ENCODE peak calls at places on chromosomes 6 and 20, in four cellular contexts. C is choroid plexus epithelial cell, N is mucosa of descending colon, D is fibroblast of the aortic adventitia. F is an unnamed sample.

GRCh38 chr6:34386316-34387137 is 5.9 kb downstream of the NUDT3 start:
- DNase-seq in C (peak), N (no peak), D (peak), F (peak)

GRCh38 chr6:157596886-157597285 is 215.9 kb downstream of the ZDHHC14 start:
- DNase-seq in C (peak), N (no peak), D (no peak), F (no peak)

GRCh38 chr20:796916-797315 is 28.6 kb upstream of the SLC52A3 start:
- DNase-seq in C (no peak), N (peak), D (no peak), F (no peak)

GRCh38 chr6:16320533-16321340 is 82.3 kb downstream of the GMPR start:
- DNase-seq in C (peak), N (no peak), D (no peak), F (no peak)

GRCh38 chr6:168109171-168109570 is 30.2 kb upstream of the FRMD1 start:
- DNase-seq in C (no peak), N (no peak), D (no peak), F (no peak)

GRCh38 chr6:52513464-52513863 is 63.4 kb downstream of the TRAM2 start:
- DNase-seq in C (no peak), N (no peak), D (peak), F (no peak)

GRCh38 chr6:50272611-50273010 is 222.9 kb upstream of the DEFB112 start:
- DNase-seq in C (no peak), N (no peak), D (no peak), F (no peak)

GRCh38 chr20:46243707-46244628 is 64.3 kb downstream of the CDH22 start:
- DNase-seq in C (peak), N (no peak), D (peak), F (no peak)

GRCh38 chr6:158539363-158539762 is 20.5 kb upstream of the TMEM181 start:
- DNase-seq in C (no peak), N (no peak), D (no peak), F (no peak)

GRCh38 chr6:163956571-163957407 is 542.3 kb downstream of the QKI start:
- DNase-seq in C (peak), N (peak), D (peak), F (peak)

GRCh38 chr20:63005862-63006564 is 751 bp downstream of the BHLHE23 start:
- DNase-seq in C (peak), N (no peak), D (no peak), F (no peak)

GRCh38 chr6:13157293-13157692 is 171.0 kb downstream of the TBC1D7 start:
- DNase-seq in C (no peak), N (no peak), D (no peak), F (no peak)

GRCh38 chr6:107646176-107646575 is 156.3 kb downstream of the SOBP start:
- DNase-seq in C (no peak), N (peak), D (peak), F (no peak)

GRCh38 chr6:155080876-155081845 is 86.0 kb downstream of the TIAM2 start:
- DNase-seq in C (no peak), N (no peak), D (no peak), F (peak)

GRCh38 chr20:59047938-59048680 is 5.5 kb upstream of the PRELID3B start:
- DNase-seq in C (peak), N (peak), D (peak), F (peak)

GRCh38 chr6:83062225-83062624 is 3.4 kb downstream of the UBE3D start:
- DNase-seq in C (peak), N (no peak), D (no peak), F (peak)

GRCh38 chr6:145151624-145152023 is 583.7 kb downstream of the EPM2A start:
- DNase-seq in C (peak), N (no peak), D (peak), F (peak)

GRCh38 chr6:116314218-116314617 is 34.5 kb upstream of the TSPYL1 start:
- DNase-seq in C (peak), N (no peak), D (peak), F (no peak)

GRCh38 chr20:59623133-59623532 is 18.8 kb downstream of the PHACTR3 start:
- DNase-seq in C (no peak), N (no peak), D (no peak), F (no peak)

GRCh38 chr6:88871498-88871897 is 91.9 kb downstream of the RNGTT start:
- DNase-seq in C (no peak), N (no peak), D (no peak), F (no peak)

GRCh38 chr6:82396964-82397761 is 33.5 kb downstream of the TPBG start:
- DNase-seq in C (peak), N (no peak), D (peak), F (peak)

GRCh38 chr6:40936810-40937209 is 102.2 kb downstream of the UNC5CL start:
- DNase-seq in C (peak), N (no peak), D (peak), F (peak)

GRCh38 chr20:14712302-14712739 is 374.9 kb upstream of the FLRT3 start:
- DNase-seq in C (peak), N (no peak), D (peak), F (peak)

GRCh38 chr6:22807818-22808217 is 238.5 kb downstream of the HDGFL1 start:
- DNase-seq in C (no peak), N (no peak), D (no peak), F (no peak)

GRCh38 chr6:142374965-142375733 is 73.3 kb downstream of the ADGRG6 start:
- DNase-seq in C (peak), N (no peak), D (peak), F (peak)

GRCh38 chr6:41695825-41696224 is 39.6 kb downstream of the TFEB start:
- DNase-seq in C (no peak), N (no peak), D (no peak), F (no peak)

GRCh38 chr6:67112120-67112519 is 1405.1 kb upstream of the EYS start:
- DNase-seq in C (peak), N (no peak), D (no peak), F (no peak)

F was measured in astrocyte of the spinal cord.